ENCODE peak calls at places on chromosomes 16 and 17, in seven cellular contexts. One of them, this sample, is unnamed.

GRCh38 chr16:30079480-30079879 is 3.7 kb downstream of the PPP4C start:
- DNase-seq in GM12878: no peak
- DNase-seq in SK-N-SH: no peak
- DNase-seq in HepG2: no peak
- DNase-seq in H1: no peak
- DNase-seq in K562: no peak
- DNase-seq in HCT116: no peak
- DNase-seq in this sample: no peak

GRCh38 chr17:21200590-21201301 is 13.2 kb downstream of the TMEM11 start:
- DNase-seq in K562: no peak
- DNase-seq in SK-N-SH: no peak
- DNase-seq in HepG2: no peak
- DNase-seq in GM12878: no peak
- DNase-seq in HCT116: no peak
- DNase-seq in H1: no peak
- DNase-seq in this sample: peak

GRCh38 chr17:78826836-78827509 is 13.6 kb downstream of the USP36 start:
- DNase-seq in H1: no peak
- DNase-seq in K562: no peak
- DNase-seq in GM12878: no peak
- DNase-seq in HepG2: no peak
- DNase-seq in SK-N-SH: no peak
- DNase-seq in HCT116: no peak
- DNase-seq in this sample: no peak

GRCh38 chr16:66131895-66132294 is 234.6 kb upstream of the CDH5 start:
- DNase-seq in K562: no peak
- DNase-seq in GM12878: no peak
- DNase-seq in HCT116: no peak
- DNase-seq in SK-N-SH: no peak
- DNase-seq in H1: no peak
- DNase-seq in HepG2: no peak
- DNase-seq in this sample: no peak

GRCh38 chr17:61443475-61443882 is 8.7 kb upstream of the TBX4 start:
- DNase-seq in GM12878: no peak
- DNase-seq in SK-N-SH: peak
- DNase-seq in HCT116: no peak
- DNase-seq in H1: peak
- DNase-seq in HepG2: no peak
- DNase-seq in K562: peak
- DNase-seq in this sample: no peak

GRCh38 chr17:76265624-76266243 is 586 bp downstream of the UBALD2 start:
- DNase-seq in GM12878: no peak
- DNase-seq in HepG2: no peak
- DNase-seq in H1: peak
- DNase-seq in SK-N-SH: peak
- DNase-seq in HCT116: no peak
- DNase-seq in K562: peak
- DNase-seq in this sample: peak

GRCh38 chr17:1779571-1780074 is 17.8 kb downstream of the SERPINF1 start:
- DNase-seq in K562: no peak
- DNase-seq in HepG2: no peak
- DNase-seq in HCT116: no peak
- DNase-seq in GM12878: no peak
- DNase-seq in H1: no peak
- DNase-seq in SK-N-SH: peak
- DNase-seq in this sample: peak

GRCh38 chr16:12228079-12228606 is 251.6 kb downstream of the SNX29 start:
- DNase-seq in H1: no peak
- DNase-seq in K562: no peak
- DNase-seq in HepG2: no peak
- DNase-seq in HCT116: no peak
- DNase-seq in GM12878: no peak
- DNase-seq in SK-N-SH: no peak
- DNase-seq in this sample: no peak

GRCh38 chr16:70258065-70258464 is 6.3 kb upstream of the EXOSC6 start:
- DNase-seq in HCT116: no peak
- DNase-seq in HepG2: no peak
- DNase-seq in H1: no peak
- DNase-seq in GM12878: no peak
- DNase-seq in K562: no peak
- DNase-seq in SK-N-SH: no peak
- DNase-seq in this sample: no peak

GRCh38 chr16:57958544-57958943 is 12.4 kb downstream of the CNGB1 start:
- DNase-seq in GM12878: no peak
- DNase-seq in SK-N-SH: no peak
- DNase-seq in HCT116: no peak
- DNase-seq in K562: no peak
- DNase-seq in H1: no peak
- DNase-seq in HepG2: no peak
- DNase-seq in this sample: no peak

GRCh38 chr17:82710499-82711232 is 5.8 kb upstream of the FN3KRP start:
- DNase-seq in HepG2: no peak
- DNase-seq in K562: no peak
- DNase-seq in GM12878: no peak
- DNase-seq in HCT116: no peak
- DNase-seq in SK-N-SH: peak
- DNase-seq in H1: peak
- DNase-seq in this sample: no peak

GRCh38 chr17:50766222-50767023 is 895 bp downstream of the ANKRD40CL start:
- DNase-seq in SK-N-SH: no peak
- DNase-seq in K562: no peak
- DNase-seq in H1: peak
- DNase-seq in GM12878: no peak
- DNase-seq in HCT116: no peak
- DNase-seq in HepG2: peak
- DNase-seq in this sample: no peak

GRCh38 chr16:84557504-84557903 is 53.0 kb upstream of the MEAK7 start:
- DNase-seq in K562: no peak
- DNase-seq in H1: peak
- DNase-seq in SK-N-SH: no peak
- DNase-seq in GM12878: no peak
- DNase-seq in HCT116: no peak
- DNase-seq in HepG2: no peak
- DNase-seq in this sample: no peak

GRCh38 chr16:23496826-23497542 is 13.3 kb downstream of the GGA2 start:
- DNase-seq in K562: no peak
- DNase-seq in SK-N-SH: no peak
- DNase-seq in H1: no peak
- DNase-seq in GM12878: no peak
- DNase-seq in HCT116: no peak
- DNase-seq in HepG2: no peak
- DNase-seq in this sample: no peak

GRCh38 chr17:65634533-65634932 is 73.1 kb upstream of the AXIN2 start:
- DNase-seq in HCT116: no peak
- DNase-seq in K562: no peak
- DNase-seq in H1: no peak
- DNase-seq in GM12878: no peak
- DNase-seq in HepG2: peak
- DNase-seq in SK-N-SH: no peak
- DNase-seq in this sample: no peak
- TF ChIP-seq JUND in HCT116: no peak
- TF ChIP-seq JUND in K562: no peak
- TF ChIP-seq JUND in H1: no peak
- TF ChIP-seq JUND in GM12878: no peak
- TF ChIP-seq JUND in HepG2: no peak
- TF ChIP-seq JUND in SK-N-SH: no peak
- TF ChIP-seq JUND in this sample: no peak

GRCh38 chr16:47069841-47070584 is 73.7 kb downstream of the NETO2 start:
- DNase-seq in H1: peak
- DNase-seq in HepG2: no peak
- DNase-seq in GM12878: no peak
- DNase-seq in SK-N-SH: no peak
- DNase-seq in HCT116: no peak
- DNase-seq in K562: no peak
- DNase-seq in this sample: no peak
- TF ChIP-seq JUND in H1: no peak
- TF ChIP-seq JUND in HepG2: no peak
- TF ChIP-seq JUND in GM12878: no peak
- TF ChIP-seq JUND in SK-N-SH: no peak
- TF ChIP-seq JUND in HCT116: no peak
- TF ChIP-seq JUND in K562: no peak
- TF ChIP-seq JUND in this sample: no peak

GRCh38 chr17:16023881-16024280 is 24.3 kb downstream of the TTC19 start:
- DNase-seq in K562: no peak
- DNase-seq in HCT116: no peak
- DNase-seq in SK-N-SH: no peak
- DNase-seq in HepG2: no peak
- DNase-seq in H1: no peak
- DNase-seq in GM12878: no peak
- DNase-seq in this sample: no peak
- TF ChIP-seq JUND in K562: no peak
- TF ChIP-seq JUND in HCT116: no peak
- TF ChIP-seq JUND in SK-N-SH: no peak
- TF ChIP-seq JUND in HepG2: no peak
- TF ChIP-seq JUND in H1: no peak
- TF ChIP-seq JUND in GM12878: no peak
- TF ChIP-seq JUND in this sample: no peak

DNA sequence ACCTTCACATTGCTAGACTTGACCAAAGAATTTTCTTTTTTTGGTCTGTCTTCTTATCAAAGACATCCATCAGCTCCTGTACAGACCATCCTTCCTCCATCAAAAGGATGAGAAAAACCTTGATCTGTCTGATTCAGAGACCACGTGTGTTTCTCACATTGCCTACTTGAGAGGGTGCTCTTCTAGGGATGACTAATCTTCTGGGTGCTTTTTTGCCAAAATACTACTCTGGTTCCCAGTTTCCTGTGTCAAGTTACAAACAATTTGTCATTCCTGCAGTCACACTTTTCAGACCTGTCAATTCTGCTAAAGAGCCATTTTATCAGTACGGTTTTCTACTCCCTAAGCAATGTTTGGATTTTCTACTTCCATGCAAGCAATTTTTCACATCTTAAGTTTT is 492.2 kb downstream of the CDH11 start:
- DNase-seq in SK-N-SH: no peak
- DNase-seq in HepG2: no peak
- DNase-seq in HCT116: no peak
- DNase-seq in GM12878: no peak
- DNase-seq in H1: no peak
- DNase-seq in K562: no peak
- DNase-seq in this sample: no peak
- TF ChIP-seq JUND in SK-N-SH: peak
- TF ChIP-seq JUND in HepG2: no peak
- TF ChIP-seq JUND in HCT116: no peak
- TF ChIP-seq JUND in GM12878: no peak
- TF ChIP-seq JUND in H1: no peak
- TF ChIP-seq JUND in K562: no peak
- TF ChIP-seq JUND in this sample: no peak

DNA sequence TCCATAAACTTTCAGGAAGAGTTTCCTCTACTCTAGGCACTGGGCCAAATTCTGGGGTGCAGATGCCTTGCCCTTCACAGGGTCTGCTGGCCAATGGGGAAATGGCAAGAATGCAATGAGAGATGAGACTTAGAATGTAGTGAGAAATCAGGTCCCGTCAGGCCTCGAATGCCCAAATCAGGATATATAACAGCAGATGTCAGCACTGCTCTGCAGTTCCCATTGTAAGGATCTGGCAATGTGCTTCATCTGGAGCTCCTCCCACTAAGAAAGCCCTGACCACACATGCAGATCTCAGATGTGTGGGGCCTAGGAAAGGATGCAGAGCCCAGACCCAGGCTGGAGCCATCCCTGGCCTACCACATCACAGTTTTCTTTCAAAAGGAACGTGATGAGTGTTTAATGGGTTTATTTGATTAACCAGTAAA is 13.9 kb upstream of the LPCAT2 start:
- DNase-seq in GM12878: no peak
- DNase-seq in H1: no peak
- DNase-seq in HepG2: peak
- DNase-seq in SK-N-SH: peak
- DNase-seq in HCT116: no peak
- DNase-seq in K562: peak
- DNase-seq in this sample: no peak
- TF ChIP-seq JUND in GM12878: no peak
- TF ChIP-seq JUND in H1: no peak
- TF ChIP-seq JUND in HepG2: no peak
- TF ChIP-seq JUND in SK-N-SH: no peak
- TF ChIP-seq JUND in HCT116: no peak
- TF ChIP-seq JUND in K562: no peak
- TF ChIP-seq JUND in this sample: no peak

This sample was measured in T47D.